ENCODE peak calls at places on chromosomes 6 and 20, in seven cellular contexts. P is CD8-positive, alpha-beta T cell; C is aorta; B is AG04450; Q is mucosa of descending colon; M is AG10803; G is pancreas. V is an unnamed sample.
A peak's percentile ranks its signal among the peaks of the same experiment; 100 is the strongest.

GRCh38 chr20:61263084-61263695 is 11.1 kb downstream of the CDH4 start:
- DNase-seq in B (no peak), M (peak; percentile 25), Q (no peak), P (no peak), C (no peak), G (peak; percentile 66), V (no peak)

GRCh38 chr6:62640749-62641148 is 354.7 kb upstream of the KHDRBS2 start:
- DNase-seq in B (no peak), Q (no peak), P (no peak), G (no peak), C (no peak), M (no peak), V (no peak)

GRCh38 chr6:26459023-26459810 is 1.5 kb downstream of the BTN2A1 start:
- DNase-seq in P (no peak), C (no peak), B (no peak), M (no peak), G (no peak), Q (no peak), V (no peak)

GRCh38 chr6:137237413-137238170 is 18.4 kb upstream of the IFNGR1 start:
- DNase-seq in G (no peak), B (peak; percentile 59), P (no peak), C (no peak), Q (no peak), M (peak; percentile 67), V (no peak)

GRCh38 chr6:158131926-158132325 is 36.1 kb downstream of the SERAC1 start:
- DNase-seq in M (no peak), Q (no peak), B (no peak), G (no peak), P (no peak), C (no peak), V (no peak)

GRCh38 chr20:61699184-61700066 is 366.3 kb downstream of the TAF4 start:
- DNase-seq in B (no peak), C (no peak), M (no peak), G (no peak), P (no peak), Q (peak; percentile 9), V (no peak)

GRCh38 chr6:154435400-154435945 is 75.0 kb downstream of the CNKSR3 start:
- DNase-seq in B (no peak), M (no peak), C (no peak), G (no peak), P (no peak), Q (no peak), V (no peak)

GRCh38 chr6:154653853-154654252 is 79.4 kb upstream of the SCAF8 start:
- DNase-seq in M (peak; percentile 56), P (no peak), C (no peak), Q (no peak), B (no peak), G (no peak), V (no peak)

GRCh38 chr6:4224082-4224978 is 89.0 kb upstream of the ECI2 start:
- DNase-seq in M (peak; percentile 12), B (no peak), G (no peak), Q (no peak), P (no peak), C (no peak), V (no peak)

GRCh38 chr20:50283922-50284810 is 93.5 kb downstream of the CEBPB start:
- DNase-seq in G (no peak), Q (peak; percentile 80), M (peak; percentile 64), C (peak; percentile 71), P (no peak), B (no peak), V (peak; percentile 35)

GRCh38 chr6:20468179-20468578 is 66.1 kb upstream of the CDKAL1 start:
- DNase-seq in M (no peak), B (no peak), G (no peak), Q (no peak), C (no peak), P (no peak), V (no peak)

GRCh38 chr6:27441001-27441400 is 31.9 kb downstream of the ZNF184 start:
- DNase-seq in B (no peak), G (no peak), Q (no peak), P (no peak), C (no peak), M (no peak), V (no peak)

DNA sequence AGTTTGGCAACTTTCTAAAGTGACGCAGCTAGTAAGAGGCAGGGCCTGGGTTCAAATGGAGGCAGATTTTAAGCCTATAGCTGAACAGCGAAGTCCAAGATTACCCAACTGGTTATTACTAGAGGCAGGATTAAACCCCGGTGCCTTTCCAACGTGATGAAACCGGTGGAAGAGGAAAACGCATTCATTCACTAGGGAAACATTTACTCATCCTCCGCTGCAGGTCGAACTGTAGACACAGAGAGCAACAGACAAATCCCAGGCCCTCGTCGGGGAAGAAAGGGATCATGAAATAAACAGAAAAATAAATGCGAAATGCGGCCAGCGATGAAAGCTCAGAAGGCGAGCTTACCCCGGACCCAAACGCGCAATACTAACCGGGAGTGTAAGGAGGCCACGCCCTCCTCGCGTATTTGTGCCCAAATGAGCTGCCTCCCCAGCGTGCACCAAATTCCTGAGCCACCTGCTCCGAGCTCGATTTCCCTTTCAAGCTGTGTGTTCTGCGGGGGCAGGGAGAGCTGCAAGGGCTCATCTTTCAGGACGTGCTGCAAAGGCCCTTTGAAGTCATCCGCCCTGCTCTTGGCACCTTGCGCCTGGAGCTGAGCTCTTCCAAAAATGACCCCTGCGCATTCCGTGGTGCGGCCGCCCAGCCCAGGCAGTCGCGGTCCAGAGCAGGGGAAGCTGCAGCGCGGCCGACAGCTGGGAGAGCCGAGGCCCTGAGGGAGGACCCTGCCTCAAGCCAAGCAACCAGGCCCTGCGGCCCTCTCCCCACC is 46.9 kb downstream of the PDYN start:
- DNase-seq in G (no peak), C (peak; percentile 67), B (no peak), P (no peak), Q (peak; percentile 63), M (peak; percentile 24), V (peak; percentile 23)
- H3K4me3 ChIP-seq in G (no peak overlapping the region), C (peak overlapping the region; percentile 14), B (peak overlapping the region; percentile 34), P (no peak overlapping the region), Q (no peak overlapping the region), M (no peak overlapping the region), V (no peak overlapping the region)

GRCh38 chr6:34748757-34749156 is 8.5 kb upstream of the SNRPC start:
- DNase-seq in P (no peak), G (no peak), B (no peak), Q (no peak), C (no peak), M (no peak), V (no peak)

GRCh38 chr6:34745277-34746103 is 11.8 kb upstream of the SNRPC start:
- DNase-seq in C (no peak), B (peak; percentile 7), G (no peak), Q (no peak), P (no peak), M (no peak), V (peak; percentile 43)

GRCh38 chr6:34743625-34744293 is 13.5 kb upstream of the SNRPC start:
- DNase-seq in M (no peak), Q (no peak), G (no peak), C (no peak), B (no peak), P (no peak), V (no peak)

GRCh38 chr6:34742094-34742493 is 15.2 kb upstream of the SNRPC start:
- DNase-seq in C (no peak), B (no peak), M (no peak), G (no peak), P (no peak), Q (no peak), V (no peak)

DNA sequence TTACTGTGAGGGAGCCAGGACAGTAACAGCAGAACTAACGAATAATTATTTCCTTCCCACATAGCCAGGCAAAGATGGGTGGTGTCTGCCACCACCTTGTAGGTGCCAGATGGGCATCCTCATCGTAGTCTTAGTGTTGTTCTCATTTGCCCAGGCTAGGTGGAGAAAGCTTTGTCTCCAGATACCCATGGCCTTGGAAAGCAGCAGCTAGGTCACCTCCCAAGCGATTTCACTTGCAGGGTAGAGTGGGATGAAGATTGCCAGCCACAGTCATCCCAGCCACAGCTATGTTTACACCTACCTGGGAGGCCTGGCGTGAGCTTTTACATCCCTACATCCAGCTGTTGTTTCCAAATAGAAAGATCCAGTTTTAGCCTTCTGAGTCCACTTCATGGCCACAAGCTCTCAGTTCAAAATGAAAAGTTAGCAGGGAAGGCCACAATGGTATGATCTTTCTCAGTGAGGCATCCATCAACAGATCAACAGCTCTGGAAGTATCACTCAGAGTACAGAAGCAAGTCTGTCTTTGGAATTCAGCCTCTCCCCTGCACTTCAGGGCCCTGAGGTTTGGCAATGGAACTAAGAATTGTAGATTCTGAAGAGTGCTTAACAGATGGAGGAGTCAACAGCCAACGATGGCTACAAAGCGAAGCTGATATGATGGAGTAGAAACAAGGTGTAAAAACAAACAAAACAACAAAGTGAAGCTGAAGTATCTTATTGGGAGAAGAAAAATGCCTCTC is 11.0 kb upstream of the SNRPC start:
- DNase-seq in C (no peak), G (no peak), P (no peak), Q (no peak), M (no peak), B (no peak), V (no peak)
- H3K4me3 ChIP-seq in C (no peak overlapping the region), G (no peak overlapping the region), P (no peak overlapping the region), Q (no peak overlapping the region), M (no peak overlapping the region), B (no peak overlapping the region), V (no peak overlapping the region)

GRCh38 chr6:118186676-118187567 is 279.9 kb downstream of the SLC35F1 start:
- DNase-seq in C (no peak), B (no peak), M (no peak), P (no peak), G (no peak), Q (no peak), V (no peak)
- H3K4me3 ChIP-seq in C (no peak overlapping the region), B (no peak overlapping the region), M (no peak overlapping the region), P (no peak overlapping the region), G (no peak overlapping the region), Q (no peak overlapping the region), V (no peak overlapping the region)

GRCh38 chr6:30323806-30324205 is 2.9 kb upstream of the TRIM39 start:
- DNase-seq in Q (no peak), P (no peak), G (no peak), B (no peak), M (no peak), C (no peak), V (no peak)

GRCh38 chr6:30322527-30323501 is 3.9 kb upstream of the TRIM39 start:
- DNase-seq in Q (no peak), P (no peak), G (no peak), C (no peak), M (peak; percentile 66), B (no peak), V (no peak)

GRCh38 chr6:30319146-30319835 is 7.4 kb upstream of the TRIM39 start:
- DNase-seq in B (no peak), M (no peak), P (no peak), G (no peak), Q (no peak), C (no peak), V (no peak)

GRCh38 chr6:30325150-30325872 is 1.4 kb upstream of the TRIM39 start:
- DNase-seq in M (peak; percentile 40), B (no peak), G (no peak), P (no peak), C (peak; percentile 59), Q (no peak), V (peak; percentile 17)

DNA sequence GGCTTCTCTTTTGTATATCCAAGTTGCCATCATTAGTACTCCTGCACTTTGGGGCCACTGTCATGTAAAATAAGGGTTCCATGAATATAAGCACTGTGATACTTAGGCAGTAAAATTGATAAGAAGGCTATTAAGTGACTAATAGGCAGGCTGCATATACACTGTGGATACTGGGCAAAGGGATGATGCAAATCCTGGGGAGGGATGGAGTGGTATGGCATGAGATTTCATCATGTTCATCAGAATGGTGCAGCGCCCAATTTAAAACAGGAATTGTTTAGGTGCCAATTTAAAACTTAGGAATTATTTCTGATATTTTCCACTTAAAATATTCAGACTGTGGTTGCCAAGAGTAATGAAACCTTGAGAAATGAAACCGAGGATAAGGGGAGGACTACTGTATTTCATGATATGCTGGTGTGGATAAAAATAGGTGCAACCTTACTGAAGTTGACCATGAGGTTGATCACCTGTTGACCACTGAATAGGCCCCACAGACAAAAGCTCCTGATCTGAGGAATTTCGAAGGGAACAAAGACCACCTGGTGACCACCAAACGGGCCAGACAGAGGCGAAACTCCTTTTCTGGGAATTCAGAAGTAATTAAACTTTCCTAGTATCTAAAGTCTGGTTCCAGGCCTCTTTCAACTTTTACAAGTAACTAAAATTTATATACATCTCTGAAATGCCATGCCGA is 4.9 kb upstream of the TRIM39 start:
- DNase-seq in C (no peak), Q (no peak), B (no peak), P (no peak), G (no peak), M (peak; percentile 33), V (no peak)
- H3K4me3 ChIP-seq in C (no peak overlapping the region), Q (no peak overlapping the region), B (no peak overlapping the region), P (no peak overlapping the region), G (no peak overlapping the region), M (no peak overlapping the region), V (no peak overlapping the region)

V was measured in prostate gland.